ENCODE peak calls at places on chromosome 21, in four cellular contexts. F is HepG2, U is WTC11, S is GM12878. A is an unnamed sample.

GRCh38 chr21:34722684-34723300 is 54.0 kb downstream of the CLIC6 start:
- DNase-seq in F (no peak), U (peak; percentile 76), S (no peak), A (peak; percentile 46)

GRCh38 chr21:35046223-35046690 is 2.8 kb downstream of the RUNX1 start:
- DNase-seq in F (no peak), U (no peak), S (no peak), A (no peak)

GRCh38 chr21:27362249-27362648 is 395.4 kb upstream of the ADAMTS5 start:
- DNase-seq in F (no peak), U (no peak), S (no peak), A (no peak)

GRCh38 chr21:30194701-30195299 is 21.1 kb downstream of the CLDN8 start:
- DNase-seq in F (peak; percentile 10), U (no peak), S (no peak), A (peak; percentile 37)

GRCh38 chr21:34812510-34813265 is 143.9 kb downstream of the CLIC6 start:
- DNase-seq in F (peak; percentile 78), U (no peak), S (no peak), A (no peak)

GRCh38 chr21:33543505-33544129 is 779 bp downstream of the SON start:
- DNase-seq in F (no peak), U (peak; percentile 78), S (no peak), A (peak; percentile 90)

GRCh38 chr21:33339938-33340337 is 15.2 kb downstream of the IFNAR1 start:
- DNase-seq in F (no peak), U (no peak), S (no peak), A (no peak)

GRCh38 chr21:41763996-41764395 is 2.9 kb downstream of the RIPK4 start:
- DNase-seq in F (no peak), U (no peak), S (no peak), A (no peak)

GRCh38 chr21:26320541-26320940 is 150.0 kb upstream of the APP start:
- DNase-seq in F (no peak), U (no peak), S (no peak), A (no peak)

GRCh38 chr21:23936991-23937390 is 1670.3 kb downstream of the MRPL39 start:
- DNase-seq in F (no peak), U (no peak), S (no peak), A (no peak)

GRCh38 chr21:27545754-27546349 is 579.0 kb upstream of the ADAMTS5 start:
- DNase-seq in F (no peak), U (no peak), S (no peak), A (no peak)

GRCh38 chr21:46191257-46191685 is 7.0 kb upstream of the SPATC1L start:
- DNase-seq in F (no peak), U (no peak), S (no peak), A (no peak)

GRCh38 chr21:39251326-39251725 is 62.1 kb downstream of the BRWD1 start:
- DNase-seq in F (no peak), U (no peak), S (no peak), A (no peak)

GRCh38 chr21:25916226-25916625 is 181.5 kb downstream of the GABPA start:
- DNase-seq in F (no peak), U (no peak), S (no peak), A (no peak)

GRCh38 chr21:42636535-42636914 is 16.9 kb upstream of the PDE9A start:
- DNase-seq in F (no peak), U (no peak), S (no peak), A (no peak)

GRCh38 chr21:41112740-41113692 is 54.9 kb upstream of the BACE2 start:
- DNase-seq in F (no peak), U (no peak), S (no peak), A (no peak)

GRCh38 chr21:39556176-39556575 is 56.6 kb upstream of the B3GALT5 start:
- DNase-seq in F (no peak), U (peak; percentile 38), S (no peak), A (no peak)

GRCh38 chr21:36147891-36148290 is 8.7 kb upstream of the DOP1B start:
- DNase-seq in F (no peak), U (no peak), S (no peak), A (no peak)

GRCh38 chr21:43204638-43205037 is 35.8 kb downstream of the CRYAA start:
- DNase-seq in F (no peak), U (no peak), S (no peak), A (no peak)

GRCh38 chr21:26840912-26841311 is 4.3 kb downstream of the ADAMTS1 start:
- DNase-seq in F (no peak), U (no peak), S (no peak), A (no peak)

GRCh38 chr21:35350965-35351364 is 301.9 kb upstream of the RUNX1 start:
- DNase-seq in F (no peak), U (no peak), S (no peak), A (no peak)

GRCh38 chr21:35217504-35218060 is 168.5 kb upstream of the RUNX1 start:
- DNase-seq in F (peak; percentile 10), U (no peak), S (no peak), A (no peak)

GRCh38 chr21:36477001-36477400 is 2.9 kb downstream of the CLDN14 start:
- DNase-seq in F (no peak), U (no peak), S (no peak), A (no peak)

GRCh38 chr21:38880578-38880966 is 74.8 kb downstream of the ETS2 start:
- DNase-seq in F (no peak), U (no peak), S (no peak), A (no peak)

DNA sequence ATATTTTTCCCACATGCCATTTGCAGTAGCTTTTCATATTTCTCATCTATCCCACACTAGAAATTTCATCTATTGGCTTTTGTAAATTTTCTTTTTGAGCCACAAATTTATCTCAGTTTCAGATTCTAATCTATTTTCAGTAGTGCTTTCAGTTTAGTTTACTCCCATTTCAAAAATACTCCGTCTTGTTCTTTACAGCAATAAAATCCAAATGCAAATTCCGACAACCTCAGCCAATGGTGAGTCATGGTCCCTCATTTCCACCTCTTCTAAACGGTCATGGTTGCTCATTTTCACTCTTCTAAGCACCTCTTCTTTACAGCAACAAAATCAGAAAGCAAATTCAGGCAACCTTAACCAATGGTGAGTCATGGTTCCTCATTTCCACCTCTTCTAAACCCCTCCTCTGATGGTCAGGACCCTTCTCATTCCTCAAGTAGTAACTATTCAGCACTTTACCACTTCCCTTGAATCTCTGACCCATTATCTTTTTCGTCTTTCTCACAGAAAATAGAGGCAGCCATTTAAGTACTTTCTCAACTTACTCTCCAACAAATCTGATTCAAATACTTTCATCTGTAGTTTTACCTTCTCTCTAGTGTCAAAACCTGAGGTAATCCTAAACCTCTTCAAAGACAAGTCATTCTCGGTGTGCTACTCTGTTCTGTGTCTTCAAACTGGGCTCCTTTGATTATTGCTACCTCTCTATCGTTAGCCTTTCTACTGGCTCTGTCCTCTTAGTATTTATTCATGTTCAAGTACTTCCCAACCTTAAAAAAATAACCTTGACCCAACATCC is 34.4 kb downstream of the C21orf91 start:
- DNase-seq in F (no peak), U (no peak), S (peak; percentile 99), A (no peak)
- TF ChIP-seq CBFB in F (no peak), U (no peak), S (peak; percentile 38), A (no peak)

GRCh38 chr21:44933938-44934260 is 5.9 kb upstream of the SLX9 start:
- DNase-seq in F (no peak), U (no peak), S (no peak), A (no peak)
- TF ChIP-seq CBFB in F (no peak), U (no peak), S (no peak), A (no peak)

GRCh38 chr21:15524855-15525254 is 204.9 kb upstream of the USP25 start:
- DNase-seq in F (no peak), U (no peak), S (no peak), A (no peak)
- TF ChIP-seq CBFB in F (no peak), U (no peak), S (no peak), A (no peak)

GRCh38 chr21:37546949-37547614 is 180.5 kb downstream of the DYRK1A start:
- DNase-seq in F (no peak), U (no peak), S (no peak), A (no peak)
- TF ChIP-seq CBFB in F (no peak), U (no peak), S (no peak), A (no peak)

GRCh38 chr21:29186246-29186645 is 55.8 kb downstream of the MAP3K7CL start:
- DNase-seq in F (no peak), U (no peak), S (no peak), A (no peak)

GRCh38 chr21:29190920-29191319 is 60.5 kb downstream of the MAP3K7CL start:
- DNase-seq in F (peak; percentile 29), U (no peak), S (no peak), A (no peak)

GRCh38 chr21:29192999-29193563 is 62.6 kb downstream of the MAP3K7CL start:
- DNase-seq in F (no peak), U (no peak), S (no peak), A (no peak)

GRCh38 chr21:29187939-29188338 is 57.5 kb downstream of the MAP3K7CL start:
- DNase-seq in F (peak; percentile 66), U (no peak), S (no peak), A (no peak)

GRCh38 chr21:29189358-29189757 is 58.9 kb downstream of the MAP3K7CL start:
- DNase-seq in F (no peak), U (no peak), S (no peak), A (no peak)
- TF ChIP-seq CBFB in F (no peak), U (no peak), S (no peak), A (no peak)